ENCODE peak calls at places on chromosome 22, in six cellular contexts. One of them, this sample, is unnamed.

GRCh38 chr22:26847046-26847445 is 189.7 kb downstream of the MIAT start:
- DNase-seq in CD4-positive, alpha-beta T cell: no peak
- DNase-seq in NB4: no peak
- DNase-seq in Caco-2: no peak
- DNase-seq in dorsolateral prefrontal cortex: no peak
- DNase-seq in neural crest cell: no peak
- DNase-seq in this sample: no peak

GRCh38 chr22:19546680-19547079 is 22.5 kb upstream of the CLDN5 start:
- DNase-seq in CD4-positive, alpha-beta T cell: no peak
- DNase-seq in NB4: peak
- DNase-seq in dorsolateral prefrontal cortex: no peak
- DNase-seq in Caco-2: no peak
- DNase-seq in neural crest cell: no peak
- DNase-seq in this sample: no peak

GRCh38 chr22:26339755-26340154 is 89.3 kb upstream of the ASPHD2 start:
- DNase-seq in dorsolateral prefrontal cortex: no peak
- DNase-seq in CD4-positive, alpha-beta T cell: no peak
- DNase-seq in neural crest cell: no peak
- DNase-seq in NB4: no peak
- DNase-seq in Caco-2: no peak
- DNase-seq in this sample: no peak

GRCh38 chr22:40444483-40444787 is 74.0 kb downstream of the SGSM3 start:
- DNase-seq in CD4-positive, alpha-beta T cell: no peak
- DNase-seq in NB4: no peak
- DNase-seq in Caco-2: no peak
- DNase-seq in neural crest cell: no peak
- DNase-seq in dorsolateral prefrontal cortex: no peak
- DNase-seq in this sample: no peak

GRCh38 chr22:17368727-17369552 is at the start of gene CECR2:
- DNase-seq in dorsolateral prefrontal cortex: peak
- DNase-seq in Caco-2: peak
- DNase-seq in neural crest cell: peak
- DNase-seq in CD4-positive, alpha-beta T cell: no peak
- DNase-seq in NB4: peak
- DNase-seq in this sample: no peak

GRCh38 chr22:29208879-29209623 is 3.4 kb downstream of the EMID1 start:
- DNase-seq in NB4: peak
- DNase-seq in dorsolateral prefrontal cortex: no peak
- DNase-seq in Caco-2: no peak
- DNase-seq in CD4-positive, alpha-beta T cell: no peak
- DNase-seq in neural crest cell: no peak
- DNase-seq in this sample: no peak

GRCh38 chr22:24337894-24338645 is 67.4 kb downstream of the SPECC1L start:
- DNase-seq in Caco-2: no peak
- DNase-seq in neural crest cell: no peak
- DNase-seq in NB4: no peak
- DNase-seq in CD4-positive, alpha-beta T cell: no peak
- DNase-seq in dorsolateral prefrontal cortex: no peak
- DNase-seq in this sample: no peak

GRCh38 chr22:22901578-22902218 is 14.1 kb downstream of the IGLL5 start:
- DNase-seq in neural crest cell: no peak
- DNase-seq in Caco-2: no peak
- DNase-seq in NB4: no peak
- DNase-seq in CD4-positive, alpha-beta T cell: no peak
- DNase-seq in dorsolateral prefrontal cortex: no peak
- DNase-seq in this sample: no peak

GRCh38 chr22:17913705-17914282 is 110.6 kb downstream of the MICAL3 start:
- DNase-seq in dorsolateral prefrontal cortex: no peak
- DNase-seq in NB4: no peak
- DNase-seq in Caco-2: no peak
- DNase-seq in CD4-positive, alpha-beta T cell: no peak
- DNase-seq in neural crest cell: no peak
- DNase-seq in this sample: no peak

GRCh38 chr22:44616461-44616860 is 85.5 kb upstream of the PRR5 start:
- DNase-seq in NB4: no peak
- DNase-seq in Caco-2: no peak
- DNase-seq in CD4-positive, alpha-beta T cell: no peak
- DNase-seq in neural crest cell: no peak
- DNase-seq in dorsolateral prefrontal cortex: no peak
- DNase-seq in this sample: no peak

GRCh38 chr22:45580703-45581381 is 78.2 kb downstream of the FBLN1 start:
- DNase-seq in Caco-2: no peak
- DNase-seq in dorsolateral prefrontal cortex: no peak
- DNase-seq in CD4-positive, alpha-beta T cell: no peak
- DNase-seq in neural crest cell: no peak
- DNase-seq in NB4: peak
- DNase-seq in this sample: no peak

GRCh38 chr22:39545310-39546063 is 12.9 kb upstream of the RPS19BP1 start:
- DNase-seq in CD4-positive, alpha-beta T cell: peak
- DNase-seq in NB4: peak
- DNase-seq in dorsolateral prefrontal cortex: no peak
- DNase-seq in Caco-2: no peak
- DNase-seq in neural crest cell: peak
- DNase-seq in this sample: no peak

GRCh38 chr22:18113680-18114394 is 3.2 kb downstream of the TUBA8 start:
- DNase-seq in CD4-positive, alpha-beta T cell: no peak
- DNase-seq in Caco-2: no peak
- DNase-seq in neural crest cell: no peak
- DNase-seq in dorsolateral prefrontal cortex: peak
- DNase-seq in NB4: peak
- DNase-seq in this sample: no peak

GRCh38 chr22:48045369-48045768 is 1282.9 kb downstream of the TBC1D22A start:
- DNase-seq in NB4: no peak
- DNase-seq in Caco-2: no peak
- DNase-seq in dorsolateral prefrontal cortex: no peak
- DNase-seq in CD4-positive, alpha-beta T cell: no peak
- DNase-seq in neural crest cell: no peak
- DNase-seq in this sample: no peak

GRCh38 chr22:27686534-27686933 is 115.0 kb downstream of the MN1 start:
- DNase-seq in NB4: no peak
- DNase-seq in neural crest cell: no peak
- DNase-seq in CD4-positive, alpha-beta T cell: no peak
- DNase-seq in Caco-2: peak
- DNase-seq in dorsolateral prefrontal cortex: peak
- DNase-seq in this sample: peak

GRCh38 chr22:34975721-34976120 is 90.2 kb upstream of the ISX start:
- DNase-seq in NB4: peak
- DNase-seq in Caco-2: no peak
- DNase-seq in neural crest cell: no peak
- DNase-seq in dorsolateral prefrontal cortex: no peak
- DNase-seq in CD4-positive, alpha-beta T cell: no peak
- DNase-seq in this sample: no peak

GRCh38 chr22:27883656-27884350 is 35.3 kb downstream of the PITPNB start:
- DNase-seq in NB4: no peak
- DNase-seq in CD4-positive, alpha-beta T cell: no peak
- DNase-seq in neural crest cell: no peak
- DNase-seq in Caco-2: no peak
- DNase-seq in dorsolateral prefrontal cortex: no peak
- DNase-seq in this sample: no peak

GRCh38 chr22:30004689-30005088 is 75.6 kb upstream of the HORMAD2 start:
- DNase-seq in NB4: no peak
- DNase-seq in neural crest cell: no peak
- DNase-seq in Caco-2: no peak
- DNase-seq in CD4-positive, alpha-beta T cell: no peak
- DNase-seq in dorsolateral prefrontal cortex: no peak
- DNase-seq in this sample: no peak

GRCh38 chr22:41050873-41051272 is 41.5 kb upstream of the EP300 start:
- DNase-seq in neural crest cell: no peak
- DNase-seq in CD4-positive, alpha-beta T cell: no peak
- DNase-seq in dorsolateral prefrontal cortex: no peak
- DNase-seq in NB4: no peak
- DNase-seq in Caco-2: no peak
- DNase-seq in this sample: no peak

GRCh38 chr22:19525666-19526065 is 1.5 kb upstream of the CLDN5 start:
- DNase-seq in CD4-positive, alpha-beta T cell: no peak
- DNase-seq in Caco-2: peak
- DNase-seq in neural crest cell: no peak
- DNase-seq in NB4: no peak
- DNase-seq in dorsolateral prefrontal cortex: no peak
- DNase-seq in this sample: no peak

GRCh38 chr22:26958378-26958777 is 301.0 kb downstream of the MIAT start:
- DNase-seq in CD4-positive, alpha-beta T cell: no peak
- DNase-seq in Caco-2: no peak
- DNase-seq in dorsolateral prefrontal cortex: no peak
- DNase-seq in neural crest cell: no peak
- DNase-seq in NB4: no peak
- DNase-seq in this sample: no peak

GRCh38 chr22:39814899-39815298 is 78.7 kb downstream of the ENTHD1 start:
- DNase-seq in CD4-positive, alpha-beta T cell: no peak
- DNase-seq in dorsolateral prefrontal cortex: no peak
- DNase-seq in NB4: peak
- DNase-seq in Caco-2: no peak
- DNase-seq in neural crest cell: no peak
- DNase-seq in this sample: no peak

GRCh38 chr22:36409911-36410756 is 22.4 kb upstream of the MYH9 start:
- DNase-seq in Caco-2: peak
- DNase-seq in neural crest cell: peak
- DNase-seq in CD4-positive, alpha-beta T cell: peak
- DNase-seq in dorsolateral prefrontal cortex: peak
- DNase-seq in NB4: no peak
- DNase-seq in this sample: peak

GRCh38 chr22:44870021-44870420 is 117.6 kb downstream of the ARHGAP8 start:
- DNase-seq in NB4: peak
- DNase-seq in CD4-positive, alpha-beta T cell: no peak
- DNase-seq in dorsolateral prefrontal cortex: no peak
- DNase-seq in neural crest cell: no peak
- DNase-seq in Caco-2: no peak
- DNase-seq in this sample: peak

GRCh38 chr22:45238431-45239377 is 2.0 kb downstream of the KIAA0930 start:
- DNase-seq in dorsolateral prefrontal cortex: no peak
- DNase-seq in Caco-2: no peak
- DNase-seq in neural crest cell: no peak
- DNase-seq in CD4-positive, alpha-beta T cell: no peak
- DNase-seq in NB4: no peak
- DNase-seq in this sample: no peak

GRCh38 chr22:40939202-40939601 is 12.0 kb upstream of the RBX1 start:
- DNase-seq in dorsolateral prefrontal cortex: no peak
- DNase-seq in Caco-2: no peak
- DNase-seq in NB4: no peak
- DNase-seq in neural crest cell: no peak
- DNase-seq in CD4-positive, alpha-beta T cell: no peak
- DNase-seq in this sample: no peak

GRCh38 chr22:50277761-50278160 is 7.6 kb upstream of the MAPK11 start:
- DNase-seq in CD4-positive, alpha-beta T cell: no peak
- DNase-seq in Caco-2: no peak
- DNase-seq in NB4: no peak
- DNase-seq in dorsolateral prefrontal cortex: no peak
- DNase-seq in neural crest cell: no peak
- DNase-seq in this sample: no peak

GRCh38 chr22:50278461-50278860 is 8.3 kb upstream of the MAPK11 start:
- DNase-seq in neural crest cell: no peak
- DNase-seq in dorsolateral prefrontal cortex: no peak
- DNase-seq in Caco-2: no peak
- DNase-seq in NB4: no peak
- DNase-seq in CD4-positive, alpha-beta T cell: no peak
- DNase-seq in this sample: no peak

GRCh38 chr22:50274311-50274710 is 4.1 kb upstream of the MAPK11 start:
- DNase-seq in dorsolateral prefrontal cortex: peak
- DNase-seq in CD4-positive, alpha-beta T cell: peak
- DNase-seq in NB4: peak
- DNase-seq in Caco-2: no peak
- DNase-seq in neural crest cell: no peak
- DNase-seq in this sample: peak

GRCh38 chr22:50275181-50276055 is 5.2 kb upstream of the MAPK11 start:
- DNase-seq in Caco-2: no peak
- DNase-seq in CD4-positive, alpha-beta T cell: no peak
- DNase-seq in neural crest cell: no peak
- DNase-seq in dorsolateral prefrontal cortex: no peak
- DNase-seq in NB4: no peak
- DNase-seq in this sample: no peak

DNA sequence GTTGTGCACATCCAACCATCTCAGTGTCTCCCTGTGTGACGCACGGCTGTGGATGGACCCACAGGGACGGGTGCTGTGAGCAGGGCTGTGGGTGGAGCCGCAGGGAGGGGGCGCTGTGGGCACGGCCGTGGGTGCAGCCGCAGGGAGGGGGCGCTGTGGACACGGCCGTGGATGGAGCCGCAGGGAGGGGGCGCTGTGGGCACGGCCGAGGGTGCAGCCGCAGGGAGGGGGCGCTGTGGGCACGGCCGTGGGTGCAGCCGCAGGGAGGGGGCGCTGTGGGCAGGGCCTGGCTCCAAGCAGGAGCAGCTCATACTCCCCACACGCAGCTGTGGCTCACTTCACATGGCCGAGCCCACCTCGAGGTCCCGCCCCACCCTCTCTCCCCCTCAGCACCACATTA is 6.0 kb upstream of the MAPK11 start:
- DNase-seq in neural crest cell: no peak
- DNase-seq in Caco-2: no peak
- DNase-seq in NB4: peak
- DNase-seq in dorsolateral prefrontal cortex: peak
- DNase-seq in CD4-positive, alpha-beta T cell: no peak
- DNase-seq in this sample: peak
- TF ChIP-seq CTCF in neural crest cell: peak
- TF ChIP-seq CTCF in Caco-2: peak
- TF ChIP-seq CTCF in NB4: peak
- TF ChIP-seq CTCF in dorsolateral prefrontal cortex: peak
- TF ChIP-seq CTCF in CD4-positive, alpha-beta T cell: no peak
- TF ChIP-seq CTCF in this sample: peak

DNA sequence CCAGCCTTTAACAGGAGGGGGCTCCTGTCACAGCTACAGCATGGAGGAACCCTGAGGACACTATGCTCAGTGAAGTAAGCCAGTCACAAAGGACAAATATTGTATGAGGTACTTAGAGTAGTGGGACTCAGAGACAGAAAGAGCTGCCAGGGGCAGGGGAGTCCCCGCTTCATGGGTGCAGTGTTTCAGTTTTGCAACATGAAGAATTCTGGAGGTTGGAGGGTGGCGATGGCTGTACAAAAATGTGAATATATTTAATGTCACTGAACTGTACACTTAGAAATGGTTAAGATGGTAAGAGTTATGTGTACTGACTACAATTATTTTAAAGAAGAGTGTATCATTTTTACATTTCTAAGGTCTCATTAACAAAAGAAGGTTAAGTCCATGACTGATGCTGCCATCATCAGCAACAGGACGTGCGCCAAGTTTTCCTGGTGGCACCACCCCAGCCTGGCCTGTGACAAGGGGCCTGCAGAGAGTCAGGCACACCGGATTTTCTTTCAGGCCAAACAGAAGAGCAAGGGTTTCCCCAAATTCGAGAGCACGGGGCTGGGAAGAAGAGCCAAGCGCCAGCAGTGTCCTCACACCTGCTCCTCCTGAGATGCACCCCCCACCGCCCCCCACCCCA is 22.1 kb downstream of the YPEL1 start:
- DNase-seq in dorsolateral prefrontal cortex: no peak
- DNase-seq in CD4-positive, alpha-beta T cell: no peak
- DNase-seq in neural crest cell: no peak
- DNase-seq in NB4: no peak
- DNase-seq in Caco-2: no peak
- DNase-seq in this sample: no peak
- TF ChIP-seq CTCF in dorsolateral prefrontal cortex: peak
- TF ChIP-seq CTCF in CD4-positive, alpha-beta T cell: no peak
- TF ChIP-seq CTCF in neural crest cell: no peak
- TF ChIP-seq CTCF in NB4: no peak
- TF ChIP-seq CTCF in Caco-2: peak
- TF ChIP-seq CTCF in this sample: peak

GRCh38 chr22:49381595-49382450 is 445.9 kb downstream of the BRD1 start:
- DNase-seq in Caco-2: no peak
- DNase-seq in neural crest cell: no peak
- DNase-seq in dorsolateral prefrontal cortex: no peak
- DNase-seq in NB4: no peak
- DNase-seq in CD4-positive, alpha-beta T cell: no peak
- DNase-seq in this sample: no peak
- TF ChIP-seq CTCF in Caco-2: no peak
- TF ChIP-seq CTCF in neural crest cell: no peak
- TF ChIP-seq CTCF in dorsolateral prefrontal cortex: no peak
- TF ChIP-seq CTCF in NB4: no peak
- TF ChIP-seq CTCF in CD4-positive, alpha-beta T cell: no peak
- TF ChIP-seq CTCF in this sample: no peak

GRCh38 chr22:42072606-42073330 is 1.3 kb upstream of the PHETA2 start:
- DNase-seq in neural crest cell: no peak
- DNase-seq in NB4: peak
- DNase-seq in CD4-positive, alpha-beta T cell: no peak
- DNase-seq in dorsolateral prefrontal cortex: no peak
- DNase-seq in Caco-2: no peak
- DNase-seq in this sample: no peak
- TF ChIP-seq CTCF in neural crest cell: no peak
- TF ChIP-seq CTCF in NB4: peak
- TF ChIP-seq CTCF in CD4-positive, alpha-beta T cell: no peak
- TF ChIP-seq CTCF in dorsolateral prefrontal cortex: no peak
- TF ChIP-seq CTCF in Caco-2: no peak
- TF ChIP-seq CTCF in this sample: no peak